ENCODE peak calls at places on chromosomes 3 and 15, in seven cellular contexts. Z is hepatocyte, P is HCT116, B is GM23248, S is neural progenitor cell, E is SK-N-SH, W is GM23338. V is an unnamed sample. For H4K20me1, the result is how much of the 10 kb centered on the place peaks cover.

GRCh38 chr3:30779686-30780287 is 114.7 kb downstream of the GADL1 start:
- DNase-seq in S (peak), P (peak), E (peak), Z (peak), W (peak), B (peak), V (peak)

GRCh38 chr15:80567721-80568157 is 127.4 kb upstream of the ABHD17C start:
- DNase-seq in B (peak), S (peak), W (peak), Z (peak), E (peak), P (peak), V (peak)

GRCh38 chr15:45179221-45179985 is 8.4 kb downstream of the SHF start:
- DNase-seq in E (peak), Z (no peak), W (peak), B (peak), P (peak), S (peak), V (peak)

GRCh38 chr3:104596551-104596950 is 770.2 kb upstream of the ALCAM start:
- DNase-seq in E (peak), W (peak), S (peak), B (peak), Z (peak), P (peak), V (peak)

GRCh38 chr3:150255416-150255815 is 152.7 kb upstream of the TSC22D2 start:
- DNase-seq in B (no peak), Z (no peak), E (no peak), W (no peak), P (no peak), S (no peak), V (no peak)

GRCh38 chr3:52831500-52832301 is 1.2 kb upstream of the ITIH4 start:
- DNase-seq in P (peak), B (peak), S (no peak), E (peak), Z (peak), W (no peak), V (no peak)

GRCh38 chr15:33068007-33068441 is 126.5 kb downstream of the FMN1 start:
- DNase-seq in Z (peak), P (no peak), W (peak), E (peak), S (peak), B (peak), V (no peak)

GRCh38 chr3:42247576-42248027 is 18.4 kb downstream of the CCK start:
- DNase-seq in S (peak), Z (peak), B (peak), P (peak), E (peak), W (peak), V (peak)

GRCh38 chr3:189842681-189843602 is 211.8 kb downstream of the TP63 start:
- DNase-seq in Z (peak), P (no peak), B (no peak), E (no peak), S (no peak), W (no peak), V (no peak)

GRCh38 chr3:119672791-119673190 is 4.4 kb downstream of the COX17 start:
- DNase-seq in B (no peak), W (no peak), S (no peak), Z (no peak), P (no peak), E (no peak), V (no peak)

GRCh38 chr15:69926011-69926410 is 171.7 kb downstream of the TLE3 start:
- DNase-seq in P (no peak), W (no peak), S (no peak), B (no peak), Z (no peak), E (no peak), V (no peak)

GRCh38 chr3:191882289-191882688 is 421.3 kb downstream of the PYDC2 start:
- DNase-seq in W (peak), E (no peak), P (no peak), Z (no peak), B (no peak), S (no peak), V (no peak)

GRCh38 chr3:184767377-184767776 is 44.6 kb upstream of the VPS8 start:
- DNase-seq in W (no peak), P (no peak), B (no peak), Z (no peak), E (no peak), S (no peak), V (no peak)

GRCh38 chr15:89492934-89493631 is 3.3 kb downstream of the RHCG start:
- DNase-seq in S (no peak), W (no peak), B (no peak), E (no peak), Z (no peak), P (no peak), V (no peak)

GRCh38 chr3:171282041-171282440 is 178.2 kb downstream of the TNIK start:
- DNase-seq in Z (no peak), B (peak), S (no peak), E (no peak), P (no peak), W (no peak), V (no peak)

GRCh38 chr3:45746974-45747622 is 49.2 kb downstream of the SLC6A20 start:
- DNase-seq in P (no peak), B (no peak), Z (no peak), W (no peak), S (no peak), E (no peak), V (no peak)

GRCh38 chr3:38047896-38048295 is 8.9 kb downstream of the DLEC1 start:
- DNase-seq in E (no peak), S (no peak), W (no peak), Z (no peak), P (no peak), B (no peak), V (no peak)

GRCh38 chr3:11717768-11718581 is 74.3 kb upstream of the VGLL4 start:
- DNase-seq in B (peak), W (no peak), S (peak), E (no peak), P (no peak), Z (peak), V (peak)

GRCh38 chr3:149016669-149017541 is 25.6 kb downstream of the GYG1 start:
- DNase-seq in E (no peak), P (no peak), W (no peak), S (no peak), B (peak), Z (no peak), V (no peak)

GRCh38 chr3:58833501-58833900 is 166.9 kb upstream of the FAM3D start:
- DNase-seq in B (peak), Z (peak), W (no peak), P (no peak), E (no peak), S (no peak), V (no peak)

GRCh38 chr3:57583544-57583943 is 13.6 kb downstream of the ARF4 start:
- DNase-seq in P (no peak), E (no peak), S (no peak), W (no peak), B (no peak), Z (peak), V (no peak)
- H4K20me1 ChIP-seq in P (under half), E (half or more), S (under half), W (half or more), B (under half), Z (half or more), V (under half)

GRCh38 chr3:107323723-107324122 is 53.5 kb upstream of the CCDC54 start:
- DNase-seq in Z (no peak), W (no peak), S (no peak), P (no peak), E (no peak), B (no peak), V (peak)
- H3K4me3 ChIP-seq in Z (no peak), W (no peak), S (no peak), P (no peak), E (no peak), B (no peak), V (peak)

DNA sequence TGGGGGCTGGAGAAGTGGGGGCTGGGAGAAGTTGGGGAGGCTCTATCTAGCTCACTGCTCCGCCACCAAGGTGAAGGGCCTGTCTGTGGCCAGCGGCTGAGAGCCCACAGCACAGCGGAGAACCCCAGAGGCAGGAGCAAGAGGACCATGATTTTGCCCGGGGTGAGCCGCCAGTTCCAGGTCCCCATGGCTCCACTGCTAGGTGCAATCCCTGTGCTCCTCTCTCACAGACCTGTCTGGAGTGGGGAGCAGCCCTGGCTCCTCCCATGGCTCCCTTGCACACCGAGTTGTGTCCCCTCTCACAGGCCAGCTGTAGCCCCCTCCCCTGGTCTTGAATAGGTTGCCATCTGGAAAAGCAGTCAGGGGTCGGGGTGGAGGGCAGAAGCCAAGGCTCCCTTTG is 4.6 kb upstream of the NRROS start:
- DNase-seq in P (no peak), B (no peak), Z (no peak), E (no peak), W (no peak), S (no peak), V (no peak)
- TF ChIP-seq EZH2phosphoT487 in P (no peak), B (no peak), Z (no peak), E (no peak), W (no peak), S (no peak), V (no peak)

GRCh38 chr3:5188419-5189405 is 1.2 kb downstream of the EDEM1 start:
- DNase-seq in P (no peak), E (peak), S (peak), Z (peak), B (peak), W (peak), V (peak)
- H4K20me1 ChIP-seq in P (under half), E (under half), S (under half), Z (under half), B (under half), W (under half), V (under half)

V was measured in OCI-LY7.